ENCODE peak calls at places on chromosomes 2 and 18, in six cellular contexts. One of them, this sample, is unnamed.
A peak's percentile ranks its signal among the peaks of the same experiment; 100 is the strongest.

GRCh38 chr18:24968233-24968775 is 383.7 kb downstream of the ZNF521 start:
- DNase-seq in astrocyte of the spinal cord: no peak
- DNase-seq in Peyer's patch: no peak
- DNase-seq in AG04450: no peak
- DNase-seq in mucosa of descending colon: no peak
- DNase-seq in breast epithelium: no peak
- DNase-seq in this sample: no peak

GRCh38 chr2:240983361-240983995 is 14.9 kb upstream of the SNED1 start:
- DNase-seq in astrocyte of the spinal cord: no peak
- DNase-seq in Peyer's patch: no peak
- DNase-seq in AG04450: no peak
- DNase-seq in mucosa of descending colon: peak; percentile 53
- DNase-seq in breast epithelium: no peak
- DNase-seq in this sample: peak; percentile 46

GRCh38 chr2:235663877-235664276 is 170.0 kb downstream of the AGAP1 start:
- DNase-seq in astrocyte of the spinal cord: no peak
- DNase-seq in Peyer's patch: no peak
- DNase-seq in AG04450: no peak
- DNase-seq in mucosa of descending colon: no peak
- DNase-seq in breast epithelium: no peak
- DNase-seq in this sample: no peak

GRCh38 chr2:1769703-1770422 is 25.5 kb upstream of the PXDN start:
- DNase-seq in astrocyte of the spinal cord: peak; percentile 62
- DNase-seq in Peyer's patch: peak; percentile 62
- DNase-seq in AG04450: no peak
- DNase-seq in mucosa of descending colon: no peak
- DNase-seq in breast epithelium: peak; percentile 59
- DNase-seq in this sample: peak; percentile 27

GRCh38 chr2:241033346-241033987 is 35.0 kb downstream of the SNED1 start:
- DNase-seq in astrocyte of the spinal cord: no peak
- DNase-seq in Peyer's patch: no peak
- DNase-seq in AG04450: no peak
- DNase-seq in mucosa of descending colon: no peak
- DNase-seq in breast epithelium: peak; percentile 10
- DNase-seq in this sample: no peak

GRCh38 chr18:22391571-22392359 is 25.9 kb downstream of the CTAGE1 start:
- DNase-seq in astrocyte of the spinal cord: peak; percentile 93
- DNase-seq in Peyer's patch: peak; percentile 82
- DNase-seq in AG04450: peak; percentile 65
- DNase-seq in mucosa of descending colon: peak; percentile 64
- DNase-seq in breast epithelium: peak; percentile 25
- DNase-seq in this sample: peak; percentile 59

GRCh38 chr2:10284108-10284870 is 18.4 kb upstream of the HPCAL1 start:
- DNase-seq in astrocyte of the spinal cord: no peak
- DNase-seq in Peyer's patch: no peak
- DNase-seq in AG04450: no peak
- DNase-seq in mucosa of descending colon: no peak
- DNase-seq in breast epithelium: no peak
- DNase-seq in this sample: no peak

GRCh38 chr2:230075988-230076631 is 7.4 kb upstream of the SLC16A14 start:
- DNase-seq in astrocyte of the spinal cord: no peak
- DNase-seq in Peyer's patch: no peak
- DNase-seq in AG04450: no peak
- DNase-seq in mucosa of descending colon: no peak
- DNase-seq in breast epithelium: no peak
- DNase-seq in this sample: no peak

GRCh38 chr18:44716697-44717163 is 36.0 kb downstream of the SETBP1 start:
- DNase-seq in astrocyte of the spinal cord: no peak
- DNase-seq in Peyer's patch: no peak
- DNase-seq in AG04450: no peak
- DNase-seq in mucosa of descending colon: no peak
- DNase-seq in breast epithelium: no peak
- DNase-seq in this sample: no peak

GRCh38 chr18:59239627-59240026 is 19.7 kb downstream of the GRP start:
- DNase-seq in astrocyte of the spinal cord: no peak
- DNase-seq in Peyer's patch: no peak
- DNase-seq in AG04450: no peak
- DNase-seq in mucosa of descending colon: no peak
- DNase-seq in breast epithelium: no peak
- DNase-seq in this sample: no peak

GRCh38 chr18:48336332-48336731 is 72.9 kb downstream of the ZBTB7C start:
- DNase-seq in astrocyte of the spinal cord: no peak
- DNase-seq in Peyer's patch: no peak
- DNase-seq in AG04450: no peak
- DNase-seq in mucosa of descending colon: no peak
- DNase-seq in breast epithelium: no peak
- DNase-seq in this sample: no peak

GRCh38 chr18:48580782-48581181 is 42.0 kb downstream of the CTIF start:
- DNase-seq in astrocyte of the spinal cord: no peak
- DNase-seq in Peyer's patch: no peak
- DNase-seq in AG04450: no peak
- DNase-seq in mucosa of descending colon: no peak
- DNase-seq in breast epithelium: no peak
- DNase-seq in this sample: no peak

GRCh38 chr2:212135739-212136138 is 402.9 kb downstream of the ERBB4 start:
- DNase-seq in astrocyte of the spinal cord: no peak
- DNase-seq in Peyer's patch: no peak
- DNase-seq in AG04450: no peak
- DNase-seq in mucosa of descending colon: no peak
- DNase-seq in breast epithelium: no peak
- DNase-seq in this sample: no peak

GRCh38 chr2:206232287-206233035 is 42.0 kb upstream of the ZDBF2 start:
- DNase-seq in astrocyte of the spinal cord: no peak
- DNase-seq in Peyer's patch: no peak
- DNase-seq in AG04450: no peak
- DNase-seq in mucosa of descending colon: no peak
- DNase-seq in breast epithelium: no peak
- DNase-seq in this sample: no peak

GRCh38 chr2:166468124-166469024 is 25.7 kb downstream of the SCN7A start:
- DNase-seq in astrocyte of the spinal cord: no peak
- DNase-seq in Peyer's patch: no peak
- DNase-seq in AG04450: no peak
- DNase-seq in mucosa of descending colon: no peak
- DNase-seq in breast epithelium: no peak
- DNase-seq in this sample: no peak

GRCh38 chr2:97740590-97741182 is 27.3 kb downstream of the ZAP70 start:
- DNase-seq in astrocyte of the spinal cord: no peak
- DNase-seq in Peyer's patch: peak; percentile 65
- DNase-seq in AG04450: no peak
- DNase-seq in mucosa of descending colon: no peak
- DNase-seq in breast epithelium: no peak
- DNase-seq in this sample: peak; percentile 37

GRCh38 chr2:31002510-31002909 is 135.7 kb downstream of the GALNT14 start:
- DNase-seq in astrocyte of the spinal cord: no peak
- DNase-seq in Peyer's patch: no peak
- DNase-seq in AG04450: no peak
- DNase-seq in mucosa of descending colon: no peak
- DNase-seq in breast epithelium: no peak
- DNase-seq in this sample: no peak

GRCh38 chr2:50863218-50863617 is 168.7 kb downstream of the NRXN1 start:
- DNase-seq in astrocyte of the spinal cord: no peak
- DNase-seq in Peyer's patch: no peak
- DNase-seq in AG04450: no peak
- DNase-seq in mucosa of descending colon: no peak
- DNase-seq in breast epithelium: no peak
- DNase-seq in this sample: no peak

GRCh38 chr2:158748925-158749590 is 46.1 kb upstream of the DAPL1 start:
- DNase-seq in astrocyte of the spinal cord: no peak
- DNase-seq in Peyer's patch: no peak
- DNase-seq in AG04450: no peak
- DNase-seq in mucosa of descending colon: no peak
- DNase-seq in breast epithelium: no peak
- DNase-seq in this sample: no peak

GRCh38 chr2:233852056-233852455 is 2.3 kb downstream of the HJURP start:
- DNase-seq in astrocyte of the spinal cord: no peak
- DNase-seq in Peyer's patch: peak; percentile 24
- DNase-seq in AG04450: no peak
- DNase-seq in mucosa of descending colon: no peak
- DNase-seq in breast epithelium: no peak
- DNase-seq in this sample: no peak

GRCh38 chr2:210195066-210195852 is 24.1 kb upstream of the KANSL1L start:
- DNase-seq in astrocyte of the spinal cord: peak; percentile 64
- DNase-seq in Peyer's patch: no peak
- DNase-seq in AG04450: no peak
- DNase-seq in mucosa of descending colon: no peak
- DNase-seq in breast epithelium: no peak
- DNase-seq in this sample: no peak

GRCh38 chr2:69830045-69830905 is 815 bp downstream of the GMCL1 start:
- DNase-seq in astrocyte of the spinal cord: peak; percentile 23
- DNase-seq in Peyer's patch: peak; percentile 75
- DNase-seq in AG04450: no peak
- DNase-seq in mucosa of descending colon: peak; percentile 73
- DNase-seq in breast epithelium: peak; percentile 24
- DNase-seq in this sample: peak; percentile 60

GRCh38 chr2:69833752-69834151 is 4.3 kb downstream of the GMCL1 start:
- DNase-seq in astrocyte of the spinal cord: no peak
- DNase-seq in Peyer's patch: no peak
- DNase-seq in AG04450: no peak
- DNase-seq in mucosa of descending colon: no peak
- DNase-seq in breast epithelium: no peak
- DNase-seq in this sample: no peak

GRCh38 chr2:69829243-69830044 is at the start of gene GMCL1:
- DNase-seq in astrocyte of the spinal cord: peak; percentile 97
- DNase-seq in Peyer's patch: peak; percentile 99
- DNase-seq in AG04450: peak; percentile 89
- DNase-seq in mucosa of descending colon: peak; percentile 99
- DNase-seq in breast epithelium: peak; percentile 95
- DNase-seq in this sample: peak; percentile 99

GRCh38 chr2:69828913-69829242 is 582 bp upstream of the GMCL1 start:
- DNase-seq in astrocyte of the spinal cord: no peak
- DNase-seq in Peyer's patch: no peak
- DNase-seq in AG04450: no peak
- DNase-seq in mucosa of descending colon: no peak
- DNase-seq in breast epithelium: no peak
- DNase-seq in this sample: no peak

DNA sequence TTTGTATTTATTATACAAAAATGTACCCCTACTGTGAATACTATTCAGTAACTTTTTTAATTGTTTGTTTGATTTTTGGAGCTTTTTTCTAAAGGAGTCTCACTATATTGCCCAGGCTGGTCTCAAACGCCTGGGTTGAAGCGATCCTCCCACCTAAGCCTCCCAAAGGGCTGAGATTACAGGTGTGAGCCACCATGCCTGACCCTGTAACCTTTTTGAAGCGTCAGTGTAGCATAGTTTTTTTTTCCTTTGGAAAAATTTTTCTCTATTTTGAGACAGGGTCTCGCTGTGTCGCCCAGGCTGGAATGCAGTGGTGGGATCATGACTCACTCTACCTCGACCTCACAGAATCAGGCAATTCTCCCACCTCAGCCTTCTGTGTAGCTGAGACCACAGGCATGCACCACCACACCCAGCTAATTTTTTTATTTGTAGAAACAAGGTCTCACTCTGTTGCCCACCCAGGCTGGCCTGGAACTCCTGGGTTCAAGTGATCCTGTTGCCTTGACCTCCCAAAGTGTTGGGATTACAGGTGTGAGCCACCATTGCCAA is 2.0 kb downstream of the GMCL1 start:
- DNase-seq in astrocyte of the spinal cord: peak; percentile 22
- DNase-seq in Peyer's patch: no peak
- DNase-seq in AG04450: no peak
- DNase-seq in mucosa of descending colon: no peak
- DNase-seq in breast epithelium: no peak
- DNase-seq in this sample: no peak
- H3K4me3 ChIP-seq in astrocyte of the spinal cord: no peak overlapping the region
- H3K4me3 ChIP-seq in Peyer's patch: no peak overlapping the region
- H3K4me3 ChIP-seq in AG04450: no peak overlapping the region
- H3K4me3 ChIP-seq in mucosa of descending colon: no peak overlapping the region
- H3K4me3 ChIP-seq in breast epithelium: no peak overlapping the region
- H3K4me3 ChIP-seq in this sample: no peak overlapping the region

GRCh38 chr2:177242136-177242987 is 22.2 kb downstream of the NFE2L2 start:
- DNase-seq in astrocyte of the spinal cord: peak; percentile 97
- DNase-seq in Peyer's patch: no peak
- DNase-seq in AG04450: peak; percentile 82
- DNase-seq in mucosa of descending colon: no peak
- DNase-seq in breast epithelium: no peak
- DNase-seq in this sample: no peak
- H3K4me3 ChIP-seq in astrocyte of the spinal cord: peak overlapping the region; percentile 4
- H3K4me3 ChIP-seq in Peyer's patch: no peak overlapping the region
- H3K4me3 ChIP-seq in AG04450: peak overlapping the region; percentile 37
- H3K4me3 ChIP-seq in mucosa of descending colon: no peak overlapping the region
- H3K4me3 ChIP-seq in breast epithelium: no peak overlapping the region
- H3K4me3 ChIP-seq in this sample: no peak overlapping the region

DNA sequence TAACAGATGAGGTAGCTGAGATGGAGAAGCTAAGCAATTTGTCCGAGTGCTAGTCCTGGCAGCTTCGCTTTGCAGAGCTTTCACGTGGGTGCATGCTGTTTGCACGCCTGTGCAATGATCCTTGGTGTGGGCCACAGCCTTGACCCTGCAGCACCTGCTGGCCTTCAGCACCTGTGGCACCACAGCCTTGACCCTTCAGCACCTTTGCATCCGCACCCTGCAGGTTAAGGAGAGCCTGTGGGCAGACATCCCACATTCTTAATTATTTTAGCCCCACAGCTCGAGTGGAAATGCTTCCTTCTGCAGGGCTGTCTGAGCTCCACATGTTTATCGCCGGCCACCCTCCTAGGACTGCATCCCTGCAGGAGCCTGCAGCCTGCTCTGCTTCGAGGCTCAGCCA is 19.3 kb downstream of the NCK2 start:
- DNase-seq in astrocyte of the spinal cord: no peak
- DNase-seq in Peyer's patch: no peak
- DNase-seq in AG04450: no peak
- DNase-seq in mucosa of descending colon: no peak
- DNase-seq in breast epithelium: no peak
- DNase-seq in this sample: no peak
- H3K4me3 ChIP-seq in astrocyte of the spinal cord: no peak overlapping the region
- H3K4me3 ChIP-seq in Peyer's patch: no peak overlapping the region
- H3K4me3 ChIP-seq in AG04450: no peak overlapping the region
- H3K4me3 ChIP-seq in mucosa of descending colon: no peak overlapping the region
- H3K4me3 ChIP-seq in breast epithelium: no peak overlapping the region
- H3K4me3 ChIP-seq in this sample: peak overlapping the region; percentile 10

DNA sequence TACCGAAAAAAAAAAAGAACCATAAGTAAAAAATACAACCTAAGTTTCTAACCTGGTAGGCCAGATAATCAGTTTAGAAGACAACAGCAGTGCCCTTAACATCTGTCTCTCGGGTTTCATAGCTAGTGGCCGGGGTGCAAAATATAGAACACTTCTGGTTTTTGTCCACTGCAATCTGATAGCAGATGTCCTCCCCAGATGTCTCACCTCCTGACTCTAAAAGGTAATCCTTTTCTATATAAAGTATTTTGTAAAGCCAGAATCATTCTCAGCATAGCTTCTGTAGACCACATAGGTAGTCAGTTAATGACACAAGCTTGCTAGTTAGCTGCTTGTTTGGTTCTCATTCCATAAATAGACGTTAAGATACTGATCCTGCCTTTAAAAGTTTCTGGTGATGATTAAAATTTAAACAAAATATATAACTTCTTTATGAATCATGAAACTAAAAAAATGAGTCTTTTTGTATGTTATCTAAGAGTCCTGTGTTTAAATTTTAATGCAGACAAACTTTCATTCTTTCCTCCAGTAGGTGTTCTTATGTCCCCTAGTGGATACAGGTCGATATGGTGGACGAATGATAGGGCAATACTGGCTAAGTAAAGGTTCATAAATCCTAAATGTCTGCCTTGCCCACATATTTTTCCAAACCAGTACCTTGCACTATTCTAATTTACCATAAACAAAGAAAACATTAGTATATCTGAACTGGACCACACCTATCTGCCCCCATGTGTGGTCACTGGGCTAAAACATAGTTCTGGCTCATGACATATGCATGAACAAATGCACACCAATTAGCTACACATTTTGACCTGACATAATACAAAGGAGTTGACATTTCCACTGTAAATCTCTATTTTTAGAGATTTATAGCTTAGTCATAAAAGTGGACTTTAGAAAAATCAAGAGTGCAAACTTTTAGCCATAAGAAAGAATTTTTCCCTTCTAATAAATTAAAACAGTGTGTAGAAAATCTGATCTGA is 171.0 kb downstream of the SRBD1 start:
- DNase-seq in astrocyte of the spinal cord: no peak
- DNase-seq in Peyer's patch: no peak
- DNase-seq in AG04450: no peak
- DNase-seq in mucosa of descending colon: no peak
- DNase-seq in breast epithelium: no peak
- DNase-seq in this sample: no peak
- H3K4me3 ChIP-seq in astrocyte of the spinal cord: no peak overlapping the region
- H3K4me3 ChIP-seq in Peyer's patch: no peak overlapping the region
- H3K4me3 ChIP-seq in AG04450: no peak overlapping the region
- H3K4me3 ChIP-seq in mucosa of descending colon: no peak overlapping the region
- H3K4me3 ChIP-seq in breast epithelium: no peak overlapping the region
- H3K4me3 ChIP-seq in this sample: no peak overlapping the region

This sample was measured in CD8-positive, alpha-beta T cell.